ENCODE peak calls at places on chromosomes 16 and 17, in eight cellular contexts. M is stomach, C is breast epithelium, H is GM23338, O is transverse colon, X is GM12878, W is HCT116, T is esophagus muscularis mucosa. U is an unnamed sample.

GRCh38 chr16:5025171-5025632 is 8.5 kb downstream of the NAGPA start:
- DNase-seq in M (peak), C (no peak), H (peak), O (peak), X (no peak), W (no peak), T (no peak), U (no peak)

GRCh38 chr17:34375598-34375997 is 12.6 kb upstream of the CCL1 start:
- DNase-seq in M (no peak), C (no peak), H (no peak), O (no peak), X (no peak), W (no peak), T (no peak), U (no peak)

GRCh38 chr16:87234601-87235000 is 82.6 kb downstream of the C16orf95 start:
- DNase-seq in M (no peak), C (no peak), H (no peak), O (no peak), X (no peak), W (no peak), T (no peak), U (no peak)

GRCh38 chr16:66927012-66927436 is 1.7 kb upstream of the RRAD start:
- DNase-seq in M (no peak), C (no peak), H (peak), O (no peak), X (no peak), W (no peak), T (no peak), U (no peak)

GRCh38 chr17:32929288-32929574 is 1.3 kb downstream of the TMEM98 start:
- DNase-seq in M (no peak), C (no peak), H (peak), O (no peak), X (no peak), W (no peak), T (no peak), U (no peak)

GRCh38 chr17:19996502-19996901 is 12.7 kb upstream of the SPECC1 start:
- DNase-seq in M (no peak), C (no peak), H (peak), O (no peak), X (no peak), W (no peak), T (no peak), U (no peak)

GRCh38 chr17:81403671-81404534 is 8.6 kb downstream of the BAHCC1 start:
- DNase-seq in M (no peak), C (no peak), H (no peak), O (no peak), X (no peak), W (no peak), T (no peak), U (no peak)

GRCh38 chr17:39700148-39700987 is 504 bp downstream of the ERBB2 start:
- DNase-seq in M (no peak), C (no peak), H (peak), O (no peak), X (no peak), W (no peak), T (no peak), U (no peak)

GRCh38 chr16:54444851-54445523 is 158.4 kb upstream of the IRX3 start:
- DNase-seq in M (no peak), C (no peak), H (no peak), O (no peak), X (no peak), W (no peak), T (no peak), U (no peak)

GRCh38 chr17:6498798-6499540 is 54.7 kb downstream of the PIMREG start:
- DNase-seq in M (no peak), C (no peak), H (no peak), O (no peak), X (no peak), W (no peak), T (no peak), U (no peak)

GRCh38 chr17:46009681-46010596 is 10.9 kb downstream of the STH start:
- DNase-seq in M (no peak), C (no peak), H (no peak), O (no peak), X (no peak), W (no peak), T (no peak), U (no peak)

GRCh38 chr17:43917348-43918025 is 10.2 kb upstream of the MPP2 start:
- DNase-seq in M (peak), C (no peak), H (peak), O (peak), X (no peak), W (no peak), T (no peak), U (no peak)

GRCh38 chr17:49742256-49742655 is 21.7 kb downstream of the FAM117A start:
- DNase-seq in M (no peak), C (no peak), H (no peak), O (no peak), X (no peak), W (no peak), T (no peak), U (no peak)

GRCh38 chr17:80970044-80970761 is 21.4 kb upstream of the CHMP6 start:
- DNase-seq in M (peak), C (no peak), H (no peak), O (peak), X (no peak), W (no peak), T (no peak), U (peak)

GRCh38 chr17:49148171-49148570 is 15.6 kb downstream of the B4GALNT2 start:
- DNase-seq in M (no peak), C (no peak), H (no peak), O (no peak), X (no peak), W (no peak), T (no peak), U (no peak)

GRCh38 chr16:65663774-65664173 is 541.9 kb upstream of the CDH11 start:
- DNase-seq in M (no peak), C (no peak), H (no peak), O (no peak), X (no peak), W (no peak), T (no peak), U (no peak)

GRCh38 chr16:20849587-20850390 is 43.5 kb downstream of the REXO5 start:
- DNase-seq in M (peak), C (peak), H (peak), O (peak), X (no peak), W (peak), T (no peak), U (peak)

DNA sequence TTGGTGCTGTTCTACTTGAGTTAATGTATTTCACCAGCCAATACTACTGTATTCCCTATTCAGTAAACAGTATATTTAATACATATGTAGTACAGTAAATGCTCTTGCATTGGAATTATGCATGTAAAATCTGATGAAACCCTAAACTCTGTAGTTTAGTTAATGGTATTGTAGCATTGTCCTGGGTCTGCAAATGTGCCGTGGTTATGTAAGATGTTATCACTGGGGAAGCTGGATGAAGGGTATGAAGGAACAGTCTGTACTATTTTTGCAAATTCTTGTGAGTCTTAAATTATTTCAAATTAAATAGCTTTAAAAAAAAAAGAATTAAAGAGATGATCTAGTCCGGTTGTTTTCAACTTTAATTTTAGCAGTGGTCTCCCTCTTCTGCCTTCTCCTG is 199.3 kb upstream of the CACNG5 start:
- DNase-seq in M (no peak), C (no peak), H (no peak), O (no peak), X (no peak), W (no peak), T (no peak), U (no peak)
- TF ChIP-seq POLR2AphosphoS5 in M (no peak), C (no peak), H (no peak), O (no peak), X (no peak), W (no peak), T (no peak), U (no peak)

DNA sequence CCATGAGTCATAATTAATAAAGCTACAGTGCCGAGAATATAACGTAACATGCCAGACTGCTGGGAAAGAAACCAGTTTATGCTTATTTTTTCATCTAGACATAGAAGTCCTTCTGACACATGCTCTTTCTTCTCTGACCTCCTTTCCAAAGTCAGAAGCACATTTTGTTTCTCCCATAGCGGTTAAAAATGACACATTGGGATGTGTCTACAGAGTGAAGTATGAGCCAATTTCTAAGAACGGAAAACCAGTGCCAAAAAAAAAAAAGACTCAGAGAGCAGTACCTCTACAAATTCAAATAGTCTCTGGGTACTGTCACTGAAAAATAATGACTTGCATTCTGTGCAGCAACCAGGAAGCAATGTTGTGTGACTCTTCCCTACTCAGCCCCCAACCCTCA is 145.4 kb upstream of the PMFBP1 start:
- DNase-seq in M (no peak), C (no peak), H (no peak), O (no peak), X (no peak), W (no peak), T (no peak), U (no peak)
- H3K27ac ChIP-seq in M (no peak), C (no peak), H (no peak), O (no peak), X (no peak), W (no peak), T (no peak), U (no peak)

GRCh38 chr17:37406635-37407455 is at the start of the genes ACACA and TADA2A:
- DNase-seq in M (peak), C (peak), H (peak), O (peak), X (no peak), W (peak), T (peak), U (peak)

GRCh38 chr17:37410357-37410756 is 3.7 kb downstream of the TADA2A start:
- DNase-seq in M (no peak), C (no peak), H (no peak), O (no peak), X (no peak), W (no peak), T (no peak), U (no peak)

GRCh38 chr17:37400505-37400904 is 6.1 kb downstream of the ACACA start:
- DNase-seq in M (no peak), C (no peak), H (no peak), O (no peak), X (no peak), W (no peak), T (no peak), U (no peak)

GRCh38 chr17:37405955-37406634 is 541 bp downstream of the ACACA start:
- DNase-seq in M (no peak), C (no peak), H (no peak), O (no peak), X (no peak), W (no peak), T (peak), U (no peak)
- TF ChIP-seq POLR2AphosphoS5 in M (no peak), C (no peak), H (no peak), O (no peak), X (no peak), W (no peak), T (no peak), U (no peak)

DNA sequence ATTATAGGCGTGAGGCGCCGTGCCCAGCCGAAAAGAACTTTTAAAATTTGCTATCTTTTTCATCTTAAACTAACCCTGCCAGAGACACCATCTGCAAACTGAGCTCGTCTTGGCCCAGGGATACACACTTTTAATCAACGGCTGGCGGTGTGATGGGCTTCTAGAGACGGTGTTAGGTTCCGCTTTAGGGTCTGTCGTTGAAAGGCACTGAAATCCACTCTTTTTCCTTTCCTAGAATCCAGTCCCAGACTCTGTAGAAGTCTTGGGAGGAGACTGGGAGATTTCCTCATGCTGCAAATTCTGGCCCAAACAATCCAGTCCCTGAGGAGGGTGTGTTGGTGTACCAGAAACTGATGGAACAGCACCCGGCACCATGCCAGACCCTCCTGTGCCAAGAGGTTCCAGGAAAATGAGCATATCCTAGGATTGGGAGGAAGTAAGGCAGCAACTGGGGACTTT is 52.0 kb upstream of the TEX2 start:
- DNase-seq in M (peak), C (peak), H (no peak), O (peak), X (no peak), W (no peak), T (peak), U (peak)
- H3K27ac ChIP-seq in M (peak), C (peak), H (no peak), O (peak), X (no peak), W (no peak), T (peak), U (peak)

DNA sequence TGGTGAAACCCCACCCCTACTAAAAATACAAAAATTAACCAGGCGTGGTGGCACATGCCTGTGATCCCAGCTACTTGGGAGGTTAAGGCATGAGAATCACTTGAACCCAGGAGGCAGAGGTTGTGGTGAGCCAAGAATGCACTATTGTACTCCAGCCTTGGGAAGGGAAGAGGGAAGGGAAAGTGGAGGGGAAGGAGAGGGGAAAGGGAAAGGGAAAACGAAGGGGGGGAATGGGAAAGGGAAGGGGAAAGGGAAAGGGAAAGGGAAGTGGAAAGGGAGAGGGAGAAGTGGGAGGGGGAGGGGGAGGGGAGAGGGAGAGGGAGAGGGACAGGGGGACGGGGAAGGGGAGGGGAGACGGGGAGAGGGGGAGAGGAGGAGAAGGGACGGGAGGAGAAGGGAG is 122.5 kb downstream of the GAS7 start:
- DNase-seq in M (no peak), C (no peak), H (no peak), O (no peak), X (no peak), W (no peak), T (no peak), U (no peak)
- TF ChIP-seq POLR2AphosphoS5 in M (no peak), C (no peak), H (no peak), O (no peak), X (no peak), W (no peak), T (no peak), U (no peak)

GRCh38 chr16:89798126-89798525 is 18.3 kb downstream of the FANCA start:
- DNase-seq in M (no peak), C (no peak), H (no peak), O (no peak), X (no peak), W (no peak), T (no peak), U (no peak)
- H3K27ac ChIP-seq in M (no peak), C (no peak), H (no peak), O (no peak), X (no peak), W (peak), T (no peak), U (no peak)

GRCh38 chr17:78322858-78323455 is 36.9 kb downstream of the SOCS3 start:
- DNase-seq in M (no peak), C (no peak), H (no peak), O (peak), X (no peak), W (no peak), T (no peak), U (no peak)
- TF ChIP-seq POLR2AphosphoS5 in M (no peak), C (no peak), H (no peak), O (no peak), X (no peak), W (no peak), T (peak), U (no peak)

DNA sequence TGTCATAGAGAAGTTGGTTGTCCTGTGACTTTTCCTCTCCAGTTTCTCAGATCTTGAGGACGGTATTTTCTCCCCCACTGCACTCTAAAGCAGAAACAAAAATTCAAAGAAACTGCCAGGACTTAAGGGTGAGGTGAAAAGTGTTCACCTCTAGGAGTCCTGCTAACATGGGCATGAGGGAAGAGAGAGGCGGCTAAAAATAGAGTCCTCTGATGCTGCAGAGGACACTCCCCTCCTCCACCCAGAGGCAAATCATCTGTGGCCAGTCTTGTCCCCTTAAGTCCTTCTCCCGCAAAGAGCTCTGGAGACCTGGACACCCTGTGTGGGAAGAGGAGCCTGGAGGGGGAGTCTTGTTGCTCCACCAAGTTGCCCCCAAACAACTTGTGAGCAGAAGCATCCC is 4.7 kb upstream of the DDX19A start:
- DNase-seq in M (no peak), C (no peak), H (peak), O (no peak), X (no peak), W (no peak), T (no peak), U (no peak)
- H3K27ac ChIP-seq in M (no peak), C (no peak), H (no peak), O (no peak), X (no peak), W (no peak), T (no peak), U (no peak)

DNA sequence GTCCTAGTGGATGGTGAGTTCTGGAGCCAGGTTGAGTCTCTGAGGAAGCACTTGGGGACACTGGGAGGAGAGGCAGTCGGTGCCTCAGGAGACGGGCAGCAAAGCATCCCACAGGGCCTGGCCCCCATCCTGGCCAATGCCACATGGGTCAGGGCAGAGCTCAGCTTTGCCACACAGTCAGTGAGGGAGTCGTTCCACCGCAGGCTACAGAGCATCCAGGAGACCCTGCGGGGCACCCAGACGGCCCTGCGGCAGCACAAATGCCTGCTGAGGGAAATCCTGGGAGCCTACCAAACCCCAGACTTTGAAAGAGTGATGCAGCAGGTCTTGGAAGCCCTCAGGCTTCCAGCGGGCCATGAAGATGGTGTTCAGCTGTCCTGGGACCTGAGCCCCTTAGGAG is 39.7 kb downstream of the PLD6 start:
- DNase-seq in M (no peak), C (no peak), H (no peak), O (no peak), X (no peak), W (no peak), T (no peak), U (no peak)
- TF ChIP-seq POLR2AphosphoS5 in M (no peak), C (no peak), H (no peak), O (no peak), X (no peak), W (no peak), T (no peak), U (no peak)

DNA sequence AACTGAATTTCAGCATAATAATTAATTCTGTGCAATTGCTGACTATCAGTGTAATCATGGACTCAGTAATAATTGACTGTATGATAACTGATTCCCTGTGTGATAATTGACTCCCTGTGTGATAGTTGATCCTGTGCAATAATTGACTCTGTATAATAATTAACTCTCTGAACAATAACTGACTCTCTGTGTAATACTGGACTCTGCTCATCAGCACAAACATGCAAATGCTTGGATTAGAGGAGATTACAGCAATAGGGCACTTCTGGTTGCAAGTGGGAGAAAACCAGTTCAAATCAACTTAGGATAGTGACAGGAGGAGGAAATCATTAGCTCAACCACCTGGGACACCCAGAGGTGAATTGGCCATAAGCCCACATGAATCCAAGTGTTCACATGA is 582.1 kb downstream of the RBFOX1 start:
- DNase-seq in M (no peak), C (no peak), H (no peak), O (no peak), X (no peak), W (no peak), T (no peak), U (no peak)
- H3K27ac ChIP-seq in M (no peak), C (no peak), H (no peak), O (no peak), X (no peak), W (no peak), T (no peak), U (no peak)